ENCODE peak calls at places on chromosomes 13 and 19, in eight cellular contexts. A is upper lobe of left lung; L is KG1; E is mesendoderm; N is B cell; P is activated CD4-positive, CD25-positive, alpha-beta regulatory T cell; G is nephron progenitor cell; B is T-helper 17 cell. C is an unnamed sample.

GRCh38 chr13:44147222-44147621 is 226.4 kb upstream of the SERP2 start:
- DNase-seq in B (no peak), E (no peak), L (no peak), N (no peak), A (no peak), G (no peak), P (no peak), C (peak; percentile 16)

GRCh38 chr13:85347251-85347650 is 452.0 kb downstream of the SLITRK6 start:
- DNase-seq in P (no peak), B (no peak), G (no peak), L (no peak), A (no peak), E (no peak), N (no peak), C (no peak)

GRCh38 chr19:54574051-54574450 is 461 bp downstream of the LILRA2 start:
- DNase-seq in A (no peak), B (no peak), P (no peak), N (no peak), G (no peak), L (no peak), E (no peak), C (no peak)

GRCh38 chr13:101917475-101917810 is 465.0 kb downstream of the ITGBL1 start:
- DNase-seq in N (no peak), L (no peak), A (peak; percentile 45), G (no peak), E (no peak), B (no peak), P (no peak), C (no peak)

GRCh38 chr19:6425732-6426686 is 1.4 kb upstream of the KHSRP start:
- DNase-seq in N (no peak), P (no peak), E (peak; percentile 11), A (no peak), L (no peak), B (no peak), G (no peak), C (no peak)

GRCh38 chr13:27450921-27451461 is 627 bp upstream of the MTIF3 start:
- DNase-seq in E (peak; percentile 23), L (no peak), G (peak; percentile 54), N (no peak), A (peak; percentile 91), B (peak; percentile 39), P (peak; percentile 9), C (peak; percentile 74)

GRCh38 chr19:38079926-38080380 is 144.1 kb downstream of the DPF1 start:
- DNase-seq in P (no peak), A (no peak), N (peak; percentile 66), E (peak; percentile 37), G (no peak), L (no peak), B (no peak), C (peak; percentile 23)

GRCh38 chr13:71661921-71662320 is 205.1 kb downstream of the DACH1 start:
- DNase-seq in B (no peak), L (no peak), E (no peak), P (no peak), N (no peak), A (no peak), G (no peak), C (no peak)

GRCh38 chr19:35095667-35096368 is 19.8 kb upstream of the FXYD3 start:
- DNase-seq in B (no peak), G (no peak), A (no peak), P (no peak), N (no peak), L (no peak), E (no peak), C (peak; percentile 47)

GRCh38 chr19:30920238-30920637 is 429.0 kb downstream of the TSHZ3 start:
- DNase-seq in G (no peak), N (no peak), A (peak; percentile 46), B (no peak), P (no peak), L (no peak), E (no peak), C (no peak)

GRCh38 chr13:46124531-46124966 is 19.7 kb upstream of the CPB2 start:
- DNase-seq in P (no peak), N (no peak), L (peak; percentile 48), G (no peak), A (no peak), B (no peak), E (no peak), C (no peak)

GRCh38 chr19:703651-704446 is 4.9 kb upstream of the PALM start:
- DNase-seq in L (peak; percentile 19), A (peak; percentile 97), B (peak; percentile 60), P (peak; percentile 41), E (peak; percentile 87), N (no peak), G (peak; percentile 95), C (peak; percentile 50)

GRCh38 chr13:65600702-65601101 is 1629.4 kb downstream of the PCDH9 start:
- DNase-seq in P (no peak), E (no peak), N (no peak), G (no peak), L (no peak), A (no peak), B (no peak), C (no peak)

GRCh38 chr19:4624733-4625362 is 14.5 kb upstream of the TNFAIP8L1 start:
- DNase-seq in G (peak; percentile 30), A (no peak), P (no peak), L (no peak), B (no peak), E (peak; percentile 82), N (no peak), C (no peak)

GRCh38 chr13:33577037-33577436 is 240.9 kb upstream of the RFC3 start:
- DNase-seq in A (no peak), E (no peak), B (no peak), L (no peak), P (no peak), N (no peak), G (no peak), C (no peak)

GRCh38 chr13:25214371-25215252 is 42.5 kb upstream of the AMER2 start:
- DNase-seq in P (no peak), G (no peak), L (no peak), E (peak; percentile 53), B (no peak), N (no peak), A (no peak), C (no peak)

GRCh38 chr19:35357867-35358573 is at the start of gene FFAR3:
- DNase-seq in B (no peak), A (no peak), P (no peak), L (no peak), N (no peak), E (peak; percentile 39), G (no peak), C (no peak)

GRCh38 chr13:20174656-20175405 is 14.0 kb upstream of the GJA3 start:
- DNase-seq in L (no peak), B (no peak), P (peak; percentile 72), N (peak; percentile 65), E (peak; percentile 76), A (peak; percentile 77), G (no peak), C (peak; percentile 98)

GRCh38 chr13:44915962-44916361 is 73.3 kb downstream of the NUFIP1 start:
- DNase-seq in A (no peak), P (no peak), N (no peak), E (no peak), L (no peak), G (no peak), B (no peak), C (no peak)

GRCh38 chr13:43884221-43884620 is 4.5 kb downstream of the LACC1 start:
- DNase-seq in A (no peak), P (no peak), G (no peak), E (peak; percentile 65), N (no peak), L (no peak), B (no peak), C (no peak)

GRCh38 chr13:43757266-43757665 is 29.5 kb downstream of the ENOX1 start:
- DNase-seq in G (no peak), P (no peak), E (no peak), A (no peak), L (no peak), B (no peak), N (no peak), C (no peak)

GRCh38 chr19:58399903-58400637 is 4.6 kb downstream of the RNF225 start:
- DNase-seq in A (peak; percentile 66), G (no peak), N (no peak), E (no peak), P (no peak), B (no peak), L (no peak), C (no peak)

GRCh38 chr13:99055286-99056073 is 77.6 kb upstream of the DOCK9 start:
- DNase-seq in P (no peak), E (no peak), B (no peak), A (peak; percentile 14), N (no peak), G (no peak), L (no peak), C (peak; percentile 8)

GRCh38 chr19:1875646-1876493 is 9.4 kb downstream of the ABHD17A start:
- DNase-seq in E (peak; percentile 95), L (peak; percentile 51), B (peak; percentile 79), N (peak; percentile 87), G (peak; percentile 86), A (peak; percentile 97), P (peak; percentile 74), C (peak; percentile 80)

GRCh38 chr19:6800991-6801396 is 28.5 kb downstream of the VAV1 start:
- DNase-seq in E (peak; percentile 42), A (no peak), L (no peak), G (no peak), P (no peak), N (no peak), B (no peak), C (no peak)

C was measured in SW480.